ENCODE peak calls at places on chromosomes 2 and 18, in five cellular contexts. D is omental fat pad, X is GM23338, U is activated B cell treated with CpG ODN at 0.5 μM for 24 hours, L is fibroblast of lung. B is an unnamed sample.

GRCh38 chr2:240810621-240811020 is 9.4 kb downstream of the KIF1A start:
- DNase-seq in X (no peak), D (no peak), L (no peak), U (no peak), B (peak; percentile 22)

GRCh38 chr2:176129013-176129796 is at the start of gene HOXD8:
- DNase-seq in U (no peak), D (no peak), X (peak; percentile 79), L (peak; percentile 22), B (no peak)

GRCh38 chr2:229376866-229377265 is 105.8 kb upstream of the PID1 start:
- DNase-seq in L (no peak), U (no peak), D (no peak), X (no peak), B (no peak)

GRCh38 chr2:101830555-101830954 is 133.0 kb downstream of the MAP4K4 start:
- DNase-seq in D (no peak), L (no peak), X (no peak), U (no peak), B (no peak)

GRCh38 chr2:25073025-25073424 is 31.1 kb downstream of the EFR3B start:
- DNase-seq in X (no peak), U (no peak), D (no peak), L (no peak), B (no peak)

GRCh38 chr2:27133905-27134780 is at the start of gene PREB:
- DNase-seq in X (peak; percentile 97), D (peak; percentile 84), L (peak; percentile 94), U (peak; percentile 99), B (peak; percentile 99)

GRCh38 chr2:15752552-15753232 is 161.0 kb downstream of the DDX1 start:
- DNase-seq in X (no peak), D (no peak), U (no peak), L (no peak), B (no peak)

GRCh38 chr2:232860593-232861241 is 9.3 kb upstream of the SNORC start:
- DNase-seq in U (no peak), D (no peak), L (no peak), X (peak; percentile 17), B (no peak)

GRCh38 chr2:71704688-71705087 is 251.3 kb downstream of the DYSF start:
- DNase-seq in X (no peak), U (no peak), D (no peak), L (no peak), B (no peak)

GRCh38 chr2:18750662-18751554 is 161.5 kb upstream of the NT5C1B start:
- DNase-seq in X (no peak), U (no peak), D (no peak), L (no peak), B (no peak)

GRCh38 chr18:50192903-50193795 is 1.8 kb downstream of the MYO5B start:
- DNase-seq in X (peak; percentile 44), L (no peak), D (no peak), U (no peak), B (no peak)

GRCh38 chr2:70946832-70947442 is 11.2 kb downstream of the ATP6V1B1 start:
- DNase-seq in X (peak; percentile 86), L (peak; percentile 66), D (no peak), U (no peak), B (no peak)

GRCh38 chr2:235485362-235485761 is 8.5 kb upstream of the AGAP1 start:
- DNase-seq in U (no peak), L (no peak), D (no peak), X (no peak), B (no peak)

GRCh38 chr18:70452501-70452900 is 163.7 kb downstream of the SOCS6 start:
- DNase-seq in D (no peak), X (peak; percentile 24), U (no peak), L (no peak), B (no peak)

GRCh38 chr18:13610517-13610916 is 115.8 kb downstream of the FAM210A start:
- DNase-seq in L (no peak), U (no peak), D (no peak), X (no peak), B (no peak)

GRCh38 chr2:217106650-217107014 is 246.8 kb upstream of the TNP1 start:
- DNase-seq in D (no peak), L (peak; percentile 36), U (no peak), X (peak; percentile 75), B (no peak)

GRCh38 chr18:68723539-68723938 is 8.6 kb upstream of the TMX3 start:
- DNase-seq in L (no peak), D (no peak), X (no peak), U (no peak), B (no peak)

GRCh38 chr2:81266106-81266505 is 961.6 kb upstream of the LRRTM1 start:
- DNase-seq in U (no peak), X (peak; percentile 68), D (no peak), L (peak; percentile 4), B (no peak)
- TF ChIP-seq CTCF in U (no peak), X (peak; percentile 88), D (no peak), L (no peak), B (no peak)

DNA sequence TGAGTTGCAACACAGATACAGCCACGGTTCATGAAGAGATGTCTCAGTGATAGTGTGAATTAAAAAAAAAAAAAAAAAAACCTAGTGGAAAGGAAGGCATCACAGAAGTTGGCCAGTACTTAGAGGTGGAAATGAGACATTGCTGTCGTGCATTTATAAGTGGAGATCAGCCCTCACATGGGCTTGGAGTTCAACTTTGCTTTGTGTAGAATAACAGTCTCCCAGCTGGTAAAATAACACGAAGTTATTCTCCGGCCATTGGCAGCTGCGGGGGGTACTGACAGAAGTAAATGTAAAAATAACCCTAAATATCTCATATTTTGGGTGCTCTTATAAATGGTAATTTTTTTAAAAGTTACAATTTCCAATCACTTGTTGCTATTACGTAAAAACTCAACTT is 98.8 kb upstream of the TMEM18 start:
- DNase-seq in U (no peak), D (no peak), X (no peak), L (no peak), B (no peak)
- TF ChIP-seq CTCF in U (no peak), D (no peak), X (no peak), L (no peak), B (no peak)

GRCh38 chr2:17177094-17177493 is 341.1 kb downstream of the RAD51AP2 start:
- DNase-seq in D (no peak), X (no peak), L (no peak), U (no peak), B (no peak)

GRCh38 chr2:17166506-17166905 is 351.7 kb downstream of the RAD51AP2 start:
- DNase-seq in U (no peak), D (no peak), X (no peak), L (peak; percentile 17), B (no peak)

GRCh38 chr2:17171446-17172049 is 346.7 kb downstream of the RAD51AP2 start:
- DNase-seq in D (no peak), L (peak; percentile 39), U (no peak), X (peak; percentile 76), B (peak; percentile 58)
- TF ChIP-seq CTCF in D (no peak), L (peak; percentile 79), U (no peak), X (peak; percentile 53), B (peak; percentile 73)

DNA sequence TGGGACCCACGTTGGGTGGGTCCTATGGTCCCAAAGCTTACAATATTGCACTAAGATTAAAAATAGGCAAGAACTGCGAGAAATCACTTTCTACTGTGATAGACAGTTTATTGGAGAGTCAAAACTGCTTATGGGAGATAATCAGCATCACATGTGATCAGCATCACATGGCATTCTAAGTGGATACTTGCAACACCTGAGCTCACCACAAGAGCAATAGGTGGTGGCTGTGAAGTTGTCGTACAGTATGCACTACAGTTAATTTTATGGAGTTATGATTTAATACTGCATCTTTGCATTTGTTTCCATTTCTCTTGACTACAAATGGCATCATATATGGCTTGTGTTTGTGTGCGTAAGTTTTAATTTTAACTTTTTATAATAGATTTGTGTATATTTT is 11.6 kb downstream of the PNO1 start:
- DNase-seq in U (no peak), D (no peak), X (no peak), L (no peak), B (no peak)
- TF ChIP-seq CTCF in U (no peak), D (no peak), X (no peak), L (no peak), B (no peak)

GRCh38 chr2:237626813-237627451 is 455 bp upstream of the LRRFIP1 start:
- DNase-seq in X (peak; percentile 74), U (no peak), L (no peak), D (no peak), B (no peak)

GRCh38 chr2:237623428-237624403 is 3.7 kb upstream of the LRRFIP1 start:
- DNase-seq in D (no peak), U (no peak), L (no peak), X (no peak), B (no peak)

GRCh38 chr2:237625216-237625705 is 2.1 kb upstream of the LRRFIP1 start:
- DNase-seq in U (no peak), X (no peak), L (no peak), D (no peak), B (no peak)

GRCh38 chr2:237625777-237626176 is 1.6 kb upstream of the LRRFIP1 start:
- DNase-seq in X (no peak), U (no peak), D (no peak), L (no peak), B (no peak)

DNA sequence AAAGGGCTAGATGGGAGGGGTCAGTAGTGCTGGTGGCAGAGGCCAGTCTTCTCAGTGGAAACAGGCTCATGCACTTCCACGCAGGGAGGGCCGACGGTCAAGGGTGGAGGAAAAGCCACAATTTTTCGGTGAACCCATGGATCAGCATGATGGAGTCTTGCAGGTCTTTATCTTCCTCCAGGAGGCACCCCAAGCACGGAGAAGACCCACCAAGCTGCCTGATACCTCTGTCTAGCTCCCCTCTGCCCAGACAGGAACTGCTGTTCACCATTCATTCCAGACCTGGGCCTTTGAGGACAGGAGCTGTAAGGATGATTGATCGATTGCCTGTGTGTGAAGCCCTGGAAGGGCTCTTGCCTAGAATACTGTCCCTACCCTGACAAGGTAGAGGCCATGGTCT is 2.8 kb upstream of the LRRFIP1 start:
- DNase-seq in U (no peak), D (no peak), L (no peak), X (no peak), B (no peak)
- TF ChIP-seq CTCF in U (no peak), D (no peak), L (no peak), X (no peak), B (no peak)

DNA sequence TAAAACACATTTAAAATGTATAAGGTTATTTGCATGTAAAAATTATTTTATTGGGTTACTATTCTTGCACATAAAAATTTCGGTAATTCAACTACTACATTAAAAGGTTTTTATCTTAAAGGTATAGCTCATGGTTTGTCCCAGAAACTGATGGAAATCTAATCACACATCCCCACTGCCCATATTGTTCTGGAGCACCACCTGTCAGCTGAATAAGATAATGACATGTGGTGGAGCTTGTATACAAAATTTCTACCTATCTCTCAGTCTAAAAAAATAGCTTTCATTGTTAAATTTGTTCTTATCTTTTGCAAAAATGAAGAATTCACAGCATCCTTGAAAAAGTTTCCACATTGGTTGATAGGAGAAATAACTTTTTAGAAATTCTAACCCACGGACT is 18.3 kb downstream of the ERBB4 start:
- DNase-seq in D (no peak), X (peak; percentile 31), L (no peak), U (no peak), B (no peak)
- TF ChIP-seq CTCF in D (no peak), X (peak; percentile 48), L (peak; percentile 27), U (no peak), B (no peak)

B was measured in mesothelial cell of epicardium.